ENCODE peak calls at places on chromosomes 5 and 9, in eight cellular contexts. J, X, F, C, D, Z, T and L are unnamed samples.

GRCh38 chr5:96855041-96855872 is 21.0 kb upstream of the ERAP2 start:
- DNase-seq in J (no peak), X (peak), F (no peak), C (no peak), D (no peak), Z (no peak), T (no peak), L (no peak)

GRCh38 chr5:57833489-57833888 is 350.9 kb upstream of the ACTBL2 start:
- DNase-seq in J (no peak), X (no peak), F (no peak), C (no peak), D (no peak), Z (no peak), T (no peak), L (no peak)

GRCh38 chr5:176162206-176162605 is 76.0 kb upstream of the SIMC1 start:
- DNase-seq in J (no peak), X (no peak), F (no peak), C (no peak), D (no peak), Z (no peak), T (no peak), L (no peak)

GRCh38 chr9:105299190-105299854 is 54.9 kb downstream of the SLC44A1 start:
- DNase-seq in J (no peak), X (no peak), F (peak), C (no peak), D (no peak), Z (no peak), T (peak), L (no peak)

GRCh38 chr5:10157085-10157669 is 92.5 kb downstream of the ATPSCKMT start:
- DNase-seq in J (no peak), X (no peak), F (no peak), C (peak), D (no peak), Z (no peak), T (no peak), L (no peak)

GRCh38 chr5:102691434-102691833 is 63.7 kb upstream of the PAM start:
- DNase-seq in J (no peak), X (no peak), F (no peak), C (no peak), D (no peak), Z (no peak), T (no peak), L (no peak)

GRCh38 chr9:124412228-124412575 is 3.0 kb downstream of the PSMB7 start:
- DNase-seq in J (no peak), X (no peak), F (peak), C (no peak), D (no peak), Z (no peak), T (no peak), L (no peak)

GRCh38 chr5:172450861-172451695 is 3.2 kb downstream of the SH3PXD2B start:
- DNase-seq in J (no peak), X (no peak), F (peak), C (peak), D (peak), Z (no peak), T (peak), L (peak)

GRCh38 chr9:93653762-93654161 is 77.4 kb downstream of the PHF2 start:
- DNase-seq in J (peak), X (peak), F (no peak), C (no peak), D (no peak), Z (no peak), T (no peak), L (no peak)

DNA sequence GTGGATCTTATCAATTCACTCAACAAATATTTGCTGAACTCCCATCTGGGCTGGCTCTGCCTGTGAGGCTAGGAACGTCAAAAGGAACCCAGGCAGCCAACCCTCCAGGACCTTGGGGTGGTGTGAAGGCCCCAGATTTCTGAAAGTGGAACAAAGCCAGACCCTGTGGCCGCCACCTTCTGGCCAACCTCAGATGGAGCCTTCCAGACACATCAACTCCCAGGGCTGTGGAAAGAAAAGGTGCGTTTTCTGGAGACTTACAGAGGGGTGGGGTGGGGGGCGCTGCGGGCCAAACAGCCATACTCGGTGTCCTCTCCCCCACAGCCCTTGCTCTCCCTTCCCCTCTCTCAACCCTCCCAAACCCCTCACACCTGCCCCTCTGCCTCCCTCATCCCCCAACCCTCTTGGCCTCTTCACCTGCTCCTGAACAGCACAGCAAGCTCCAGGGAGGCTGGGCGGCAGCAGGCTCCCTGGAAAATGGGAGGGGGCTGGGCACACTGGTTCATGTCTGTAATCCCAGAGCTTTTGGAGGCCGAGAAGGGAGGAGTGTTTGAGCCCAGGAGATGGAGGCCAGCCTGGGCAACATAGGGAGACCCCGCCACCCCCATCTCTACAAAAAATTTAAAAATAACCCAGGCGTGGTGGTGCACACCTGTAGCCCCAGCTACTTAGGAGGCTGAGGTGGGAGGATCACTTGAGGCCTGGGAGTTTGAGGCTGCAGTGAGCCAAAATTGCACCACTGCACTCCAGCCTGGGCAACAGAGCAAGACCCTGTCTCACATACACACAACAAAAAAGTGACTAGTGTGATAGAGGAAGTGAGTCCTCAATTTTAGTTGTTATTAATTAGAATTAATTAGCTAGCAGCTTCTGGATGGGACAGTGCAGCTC is 45.0 kb upstream of the PRRC2B start:
- DNase-seq in J (no peak), X (no peak), F (no peak), C (no peak), D (no peak), Z (no peak), T (no peak), L (no peak)
- TF ChIP-seq CTCF in J (no peak), X (no peak), F (no peak), C (no peak), D (no peak), Z (peak), T (no peak), L (no peak)

DNA sequence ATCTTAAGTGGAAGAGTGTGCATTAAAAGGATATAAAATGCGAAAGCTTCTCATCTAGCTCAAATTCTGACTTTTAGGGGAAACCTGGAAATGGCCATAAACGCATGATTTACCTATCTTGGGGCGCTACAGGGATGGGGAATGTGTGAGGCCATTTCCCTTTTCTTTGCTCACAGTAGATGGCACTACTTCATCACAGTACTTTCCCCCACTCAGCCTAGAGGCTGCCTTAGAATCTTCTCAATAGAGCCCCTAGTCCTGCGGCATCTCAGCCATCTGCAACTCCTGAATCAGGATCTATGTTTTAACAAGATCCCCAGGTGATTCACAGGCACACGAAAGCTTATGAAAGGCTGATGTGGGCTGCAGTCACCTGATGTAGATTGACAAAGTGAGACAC is 110.8 kb downstream of the LHFPL2 start:
- DNase-seq in J (no peak), X (no peak), F (peak), C (peak), D (no peak), Z (no peak), T (peak), L (peak)
- TF ChIP-seq CTCF in J (peak), X (peak), F (peak), C (peak), D (peak), Z (peak), T (peak), L (peak)

GRCh38 chr9:6054280-6055099 is 39.1 kb upstream of the RANBP6 start:
- DNase-seq in J (no peak), X (peak), F (peak), C (peak), D (peak), Z (peak), T (peak), L (peak)
- TF ChIP-seq CTCF in J (peak), X (peak), F (no peak), C (peak), D (peak), Z (peak), T (peak), L (peak)

DNA sequence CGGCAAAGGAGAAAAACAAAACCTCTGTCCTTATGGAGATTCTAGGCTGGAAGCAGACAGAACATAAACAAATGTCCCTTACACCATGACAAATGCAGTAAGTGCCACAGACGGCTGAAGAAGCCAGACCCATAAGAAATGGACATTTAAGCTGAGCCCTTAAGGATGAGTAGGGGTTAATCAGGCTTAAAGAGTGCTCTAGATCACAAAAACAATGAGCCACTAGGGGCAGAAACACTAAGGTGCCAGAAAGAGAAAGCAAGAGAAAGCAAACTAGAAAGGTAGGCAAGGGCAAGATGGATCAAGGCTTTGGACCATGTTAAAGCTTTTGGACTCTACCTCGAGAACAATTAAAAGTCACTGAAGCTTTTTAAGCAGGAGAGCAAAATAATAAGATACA is 326.9 kb upstream of the WWC1 start:
- DNase-seq in J (no peak), X (no peak), F (peak), C (peak), D (no peak), Z (no peak), T (no peak), L (no peak)
- TF ChIP-seq CTCF in J (no peak), X (no peak), F (no peak), C (peak), D (no peak), Z (peak), T (peak), L (no peak)

DNA sequence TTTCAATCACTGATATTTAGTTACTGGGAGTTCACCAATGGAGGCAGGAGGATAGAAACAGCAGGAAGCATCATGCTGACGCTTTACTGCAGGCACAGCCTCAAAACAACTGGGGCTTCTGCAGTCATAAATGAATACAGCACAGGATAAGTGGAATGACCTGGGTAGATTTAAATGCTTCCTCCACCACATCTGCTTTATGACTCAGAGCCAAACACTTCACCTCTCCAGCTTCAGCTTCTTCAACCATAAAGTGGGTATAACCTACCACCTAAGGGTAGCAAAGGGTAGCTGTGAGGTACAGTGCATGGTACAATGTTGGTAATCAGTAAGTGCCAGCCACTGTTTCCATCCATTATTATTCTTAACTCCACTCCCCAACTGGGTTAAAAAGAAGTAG is 28.4 kb downstream of the RASEF start:
- DNase-seq in J (no peak), X (no peak), F (peak), C (no peak), D (no peak), Z (no peak), T (no peak), L (no peak)
- TF ChIP-seq CTCF in J (no peak), X (no peak), F (no peak), C (no peak), D (no peak), Z (no peak), T (no peak), L (no peak)